ENCODE peak calls at places on chromosomes 1 and 21, in nine cellular contexts. One of them, this sample, is unnamed.

GRCh38 chr1:89799495-89799894 is 21.3 kb upstream of the LRRC8D start:
- DNase-seq in C1 segment of cervical spinal cord: no peak
- DNase-seq in cardiac fibroblast: no peak
- DNase-seq in hepatocyte: no peak
- DNase-seq in astrocyte of the spinal cord: peak
- DNase-seq in NCI-H524 treated with DMSO at 0.1 percent for 48 hours: no peak
- DNase-seq in NCI-H510A treated with DMSO at 0.1 percent for 48 hours: no peak
- DNase-seq in H54: no peak
- DNase-seq in ACHN: no peak
- DNase-seq in this sample: no peak

GRCh38 chr1:43540653-43541071 is 10.0 kb downstream of the PTPRF start:
- DNase-seq in C1 segment of cervical spinal cord: peak
- DNase-seq in cardiac fibroblast: no peak
- DNase-seq in hepatocyte: no peak
- DNase-seq in astrocyte of the spinal cord: peak
- DNase-seq in NCI-H524 treated with DMSO at 0.1 percent for 48 hours: no peak
- DNase-seq in NCI-H510A treated with DMSO at 0.1 percent for 48 hours: peak
- DNase-seq in H54: no peak
- DNase-seq in ACHN: no peak
- DNase-seq in this sample: no peak

GRCh38 chr1:70685300-70686286 is 274.5 kb downstream of the CTH start:
- DNase-seq in C1 segment of cervical spinal cord: no peak
- DNase-seq in cardiac fibroblast: peak
- DNase-seq in hepatocyte: peak
- DNase-seq in astrocyte of the spinal cord: peak
- DNase-seq in NCI-H524 treated with DMSO at 0.1 percent for 48 hours: peak
- DNase-seq in NCI-H510A treated with DMSO at 0.1 percent for 48 hours: peak
- DNase-seq in H54: peak
- DNase-seq in ACHN: peak
- DNase-seq in this sample: no peak

GRCh38 chr1:61081637-61082335 is 575 bp upstream of the NFIA start:
- DNase-seq in C1 segment of cervical spinal cord: peak
- DNase-seq in cardiac fibroblast: peak
- DNase-seq in hepatocyte: peak
- DNase-seq in astrocyte of the spinal cord: peak
- DNase-seq in NCI-H524 treated with DMSO at 0.1 percent for 48 hours: no peak
- DNase-seq in NCI-H510A treated with DMSO at 0.1 percent for 48 hours: peak
- DNase-seq in H54: no peak
- DNase-seq in ACHN: peak
- DNase-seq in this sample: peak

GRCh38 chr1:10599194-10599861 is 124.6 kb downstream of the PEX14 start:
- DNase-seq in C1 segment of cervical spinal cord: no peak
- DNase-seq in cardiac fibroblast: peak
- DNase-seq in hepatocyte: peak
- DNase-seq in astrocyte of the spinal cord: peak
- DNase-seq in NCI-H524 treated with DMSO at 0.1 percent for 48 hours: no peak
- DNase-seq in NCI-H510A treated with DMSO at 0.1 percent for 48 hours: no peak
- DNase-seq in H54: peak
- DNase-seq in ACHN: peak
- DNase-seq in this sample: no peak

GRCh38 chr1:980602-981395 is 1.1 kb downstream of the PERM1 start:
- DNase-seq in C1 segment of cervical spinal cord: no peak
- DNase-seq in cardiac fibroblast: no peak
- DNase-seq in hepatocyte: no peak
- DNase-seq in astrocyte of the spinal cord: no peak
- DNase-seq in NCI-H524 treated with DMSO at 0.1 percent for 48 hours: no peak
- DNase-seq in NCI-H510A treated with DMSO at 0.1 percent for 48 hours: no peak
- DNase-seq in H54: no peak
- DNase-seq in ACHN: no peak
- DNase-seq in this sample: no peak

GRCh38 chr1:55321947-55322346 is 106.8 kb upstream of the USP24 start:
- DNase-seq in C1 segment of cervical spinal cord: no peak
- DNase-seq in cardiac fibroblast: no peak
- DNase-seq in hepatocyte: no peak
- DNase-seq in astrocyte of the spinal cord: peak
- DNase-seq in NCI-H524 treated with DMSO at 0.1 percent for 48 hours: no peak
- DNase-seq in NCI-H510A treated with DMSO at 0.1 percent for 48 hours: peak
- DNase-seq in H54: no peak
- DNase-seq in ACHN: no peak
- DNase-seq in this sample: no peak

GRCh38 chr1:64246294-64246917 is 43.0 kb downstream of the UBE2U start:
- DNase-seq in C1 segment of cervical spinal cord: no peak
- DNase-seq in cardiac fibroblast: peak
- DNase-seq in hepatocyte: peak
- DNase-seq in astrocyte of the spinal cord: peak
- DNase-seq in NCI-H524 treated with DMSO at 0.1 percent for 48 hours: no peak
- DNase-seq in NCI-H510A treated with DMSO at 0.1 percent for 48 hours: peak
- DNase-seq in H54: no peak
- DNase-seq in ACHN: peak
- DNase-seq in this sample: peak

GRCh38 chr1:170340259-170340658 is 191.7 kb upstream of the GORAB start:
- DNase-seq in C1 segment of cervical spinal cord: no peak
- DNase-seq in cardiac fibroblast: peak
- DNase-seq in hepatocyte: peak
- DNase-seq in astrocyte of the spinal cord: no peak
- DNase-seq in NCI-H524 treated with DMSO at 0.1 percent for 48 hours: no peak
- DNase-seq in NCI-H510A treated with DMSO at 0.1 percent for 48 hours: no peak
- DNase-seq in H54: no peak
- DNase-seq in ACHN: no peak
- DNase-seq in this sample: no peak

GRCh38 chr21:44644878-44645277 is 1.3 kb upstream of the KRTAP10-11 start:
- DNase-seq in C1 segment of cervical spinal cord: no peak
- DNase-seq in cardiac fibroblast: no peak
- DNase-seq in hepatocyte: no peak
- DNase-seq in astrocyte of the spinal cord: no peak
- DNase-seq in NCI-H524 treated with DMSO at 0.1 percent for 48 hours: no peak
- DNase-seq in NCI-H510A treated with DMSO at 0.1 percent for 48 hours: no peak
- DNase-seq in H54: no peak
- DNase-seq in ACHN: no peak
- DNase-seq in this sample: no peak

GRCh38 chr1:119784127-119784781 is 15.5 kb upstream of the HMGCS2 start:
- DNase-seq in C1 segment of cervical spinal cord: no peak
- DNase-seq in cardiac fibroblast: peak
- DNase-seq in hepatocyte: no peak
- DNase-seq in astrocyte of the spinal cord: no peak
- DNase-seq in NCI-H524 treated with DMSO at 0.1 percent for 48 hours: no peak
- DNase-seq in NCI-H510A treated with DMSO at 0.1 percent for 48 hours: no peak
- DNase-seq in H54: no peak
- DNase-seq in ACHN: no peak
- DNase-seq in this sample: no peak

GRCh38 chr1:204645251-204645650 is 40.3 kb downstream of the LRRN2 start:
- DNase-seq in C1 segment of cervical spinal cord: no peak
- DNase-seq in cardiac fibroblast: no peak
- DNase-seq in hepatocyte: no peak
- DNase-seq in astrocyte of the spinal cord: no peak
- DNase-seq in NCI-H524 treated with DMSO at 0.1 percent for 48 hours: no peak
- DNase-seq in NCI-H510A treated with DMSO at 0.1 percent for 48 hours: no peak
- DNase-seq in H54: no peak
- DNase-seq in ACHN: no peak
- DNase-seq in this sample: no peak

GRCh38 chr1:27394925-27395324 is 2.5 kb downstream of the GPR3 start:
- DNase-seq in C1 segment of cervical spinal cord: no peak
- DNase-seq in cardiac fibroblast: no peak
- DNase-seq in hepatocyte: no peak
- DNase-seq in astrocyte of the spinal cord: no peak
- DNase-seq in NCI-H524 treated with DMSO at 0.1 percent for 48 hours: no peak
- DNase-seq in NCI-H510A treated with DMSO at 0.1 percent for 48 hours: no peak
- DNase-seq in H54: no peak
- DNase-seq in ACHN: no peak
- DNase-seq in this sample: no peak

GRCh38 chr1:47434051-47434842 is 3.6 kb upstream of the FOXD2 start:
- DNase-seq in C1 segment of cervical spinal cord: peak
- DNase-seq in cardiac fibroblast: peak
- DNase-seq in hepatocyte: peak
- DNase-seq in astrocyte of the spinal cord: peak
- DNase-seq in NCI-H524 treated with DMSO at 0.1 percent for 48 hours: no peak
- DNase-seq in NCI-H510A treated with DMSO at 0.1 percent for 48 hours: no peak
- DNase-seq in H54: no peak
- DNase-seq in ACHN: no peak
- DNase-seq in this sample: no peak

GRCh38 chr1:110183642-110184167 is 26.4 kb upstream of the KCNC4 start:
- DNase-seq in C1 segment of cervical spinal cord: no peak
- DNase-seq in cardiac fibroblast: no peak
- DNase-seq in hepatocyte: no peak
- DNase-seq in astrocyte of the spinal cord: no peak
- DNase-seq in NCI-H524 treated with DMSO at 0.1 percent for 48 hours: no peak
- DNase-seq in NCI-H510A treated with DMSO at 0.1 percent for 48 hours: no peak
- DNase-seq in H54: no peak
- DNase-seq in ACHN: no peak
- DNase-seq in this sample: no peak

GRCh38 chr1:64080947-64081562 is 122.4 kb upstream of the UBE2U start:
- DNase-seq in C1 segment of cervical spinal cord: no peak
- DNase-seq in cardiac fibroblast: peak
- DNase-seq in hepatocyte: no peak
- DNase-seq in astrocyte of the spinal cord: peak
- DNase-seq in NCI-H524 treated with DMSO at 0.1 percent for 48 hours: no peak
- DNase-seq in NCI-H510A treated with DMSO at 0.1 percent for 48 hours: no peak
- DNase-seq in H54: no peak
- DNase-seq in ACHN: no peak
- DNase-seq in this sample: no peak

GRCh38 chr1:209241481-209241880 is 342.0 kb upstream of the CAMK1G start:
- DNase-seq in C1 segment of cervical spinal cord: no peak
- DNase-seq in cardiac fibroblast: no peak
- DNase-seq in hepatocyte: peak
- DNase-seq in astrocyte of the spinal cord: no peak
- DNase-seq in NCI-H524 treated with DMSO at 0.1 percent for 48 hours: no peak
- DNase-seq in NCI-H510A treated with DMSO at 0.1 percent for 48 hours: no peak
- DNase-seq in H54: no peak
- DNase-seq in ACHN: no peak
- DNase-seq in this sample: no peak

GRCh38 chr1:201218409-201218808 is 27.8 kb downstream of the IGFN1 start:
- DNase-seq in C1 segment of cervical spinal cord: no peak
- DNase-seq in cardiac fibroblast: no peak
- DNase-seq in hepatocyte: no peak
- DNase-seq in astrocyte of the spinal cord: no peak
- DNase-seq in NCI-H524 treated with DMSO at 0.1 percent for 48 hours: no peak
- DNase-seq in NCI-H510A treated with DMSO at 0.1 percent for 48 hours: no peak
- DNase-seq in H54: no peak
- DNase-seq in ACHN: no peak
- DNase-seq in this sample: no peak

GRCh38 chr21:45301521-45302081 is 13.9 kb upstream of the POFUT2 start:
- DNase-seq in C1 segment of cervical spinal cord: no peak
- DNase-seq in cardiac fibroblast: no peak
- DNase-seq in hepatocyte: no peak
- DNase-seq in astrocyte of the spinal cord: no peak
- DNase-seq in NCI-H524 treated with DMSO at 0.1 percent for 48 hours: no peak
- DNase-seq in NCI-H510A treated with DMSO at 0.1 percent for 48 hours: no peak
- DNase-seq in H54: no peak
- DNase-seq in ACHN: no peak
- DNase-seq in this sample: no peak

GRCh38 chr1:239125027-239125426 is 261.3 kb upstream of the CHRM3 start:
- DNase-seq in C1 segment of cervical spinal cord: no peak
- DNase-seq in cardiac fibroblast: no peak
- DNase-seq in hepatocyte: no peak
- DNase-seq in astrocyte of the spinal cord: no peak
- DNase-seq in NCI-H524 treated with DMSO at 0.1 percent for 48 hours: no peak
- DNase-seq in NCI-H510A treated with DMSO at 0.1 percent for 48 hours: no peak
- DNase-seq in H54: peak
- DNase-seq in ACHN: peak
- DNase-seq in this sample: no peak

This sample was measured in DMS79 treated with DMSO at 0.1 percent for 48 hours.